ENCODE peak calls at places on chromosomes 4 and X, in four cellular contexts. T is K562, B is SK-N-SH, Y is GM12891. K is an unnamed sample.
A peak's percentile ranks its signal among the peaks of the same experiment; 100 is the strongest.

GRCh38 chr4:26321326-26322276 is 787 bp downstream of the RBPJ start:
- DNase-seq in B (peak; percentile 38), T (no peak), Y (no peak), K (no peak)

GRCh38 chr4:72471816-72472215 is 97.2 kb downstream of the ADAMTS3 start:
- DNase-seq in T (no peak), Y (no peak), B (no peak), K (no peak)

GRCh38 chr4:168527560-168527959 is 30.7 kb downstream of the PALLD start:
- DNase-seq in Y (no peak), B (no peak), T (no peak), K (no peak)

GRCh38 chr4:56979674-56980073 is 978 bp downstream of the POLR2B start:
- DNase-seq in Y (no peak), T (no peak), B (no peak), K (no peak)

GRCh38 chr4:89344571-89344970 is 37.0 kb upstream of the GPRIN3 start:
- DNase-seq in T (no peak), B (no peak), Y (no peak), K (no peak)

GRCh38 chr4:76897522-76898384 is at the start of gene SOWAHB:
- DNase-seq in T (no peak), Y (peak; percentile 48), B (peak; percentile 58), K (peak; percentile 44)

GRCh38 chrX:152632445-152633097 is 5.1 kb upstream of the GABRQ start:
- DNase-seq in B (peak; percentile 49), T (peak; percentile 44), Y (no peak), K (no peak)

GRCh38 chr4:1246111-1246881 is 2.6 kb downstream of the CTBP1 start:
- DNase-seq in Y (peak; percentile 34), T (no peak), B (peak; percentile 23), K (peak; percentile 39)

GRCh38 chrX:115460565-115460888 is 100.4 kb upstream of the PLS3 start:
- DNase-seq in T (no peak), B (no peak), Y (no peak), K (no peak)

GRCh38 chrX:69556094-69557011 is 52.2 kb downstream of the NALF2 start:
- DNase-seq in B (no peak), Y (no peak), T (peak; percentile 9), K (no peak)

GRCh38 chrX:17285983-17286382 is 89.0 kb upstream of the NHS start:
- DNase-seq in T (no peak), B (no peak), Y (no peak), K (no peak)

GRCh38 chr4:108166038-108166437 is 2.7 kb downstream of the LEF1 start:
- DNase-seq in T (no peak), B (no peak), Y (no peak), K (no peak)

GRCh38 chr4:60926624-60927023 is 273.5 kb upstream of the ADGRL3 start:
- DNase-seq in Y (no peak), B (no peak), T (no peak), K (no peak)

GRCh38 chr4:84944952-84945351 is 21.5 kb downstream of the WDFY3 start:
- DNase-seq in Y (no peak), T (no peak), B (no peak), K (no peak)

GRCh38 chr4:2075987-2076907 is 17.1 kb downstream of the NAT8L start:
- DNase-seq in B (no peak), T (no peak), Y (no peak), K (no peak)

GRCh38 chrX:40282901-40283674 is 185.3 kb upstream of the BCOR start:
- DNase-seq in B (no peak), T (no peak), Y (no peak), K (no peak)

GRCh38 chrX:44244008-44244407 is 99.5 kb downstream of the EFHC2 start:
- DNase-seq in B (peak; percentile 6), T (no peak), Y (no peak), K (no peak)

GRCh38 chr4:188971125-188971524 is 831.9 kb downstream of the TRIML1 start:
- DNase-seq in B (peak; percentile 9), Y (no peak), T (no peak), K (no peak)

GRCh38 chr4:5036239-5036638 is 15.0 kb upstream of the STK32B start:
- DNase-seq in Y (no peak), B (no peak), T (peak; percentile 24), K (no peak)
- TF ChIP-seq TAF1 in Y (no peak), B (no peak), T (no peak), K (no peak)

GRCh38 chr4:156374894-156375293 is 421.2 kb upstream of the CTSO start:
- DNase-seq in Y (no peak), B (no peak), T (no peak), K (no peak)

GRCh38 chr4:156378053-156378665 is 424.5 kb upstream of the CTSO start:
- DNase-seq in T (no peak), Y (peak; percentile 22), B (peak; percentile 23), K (no peak)

GRCh38 chr4:156377036-156377700 is 423.5 kb upstream of the CTSO start:
- DNase-seq in B (no peak), Y (no peak), T (no peak), K (no peak)

DNA sequence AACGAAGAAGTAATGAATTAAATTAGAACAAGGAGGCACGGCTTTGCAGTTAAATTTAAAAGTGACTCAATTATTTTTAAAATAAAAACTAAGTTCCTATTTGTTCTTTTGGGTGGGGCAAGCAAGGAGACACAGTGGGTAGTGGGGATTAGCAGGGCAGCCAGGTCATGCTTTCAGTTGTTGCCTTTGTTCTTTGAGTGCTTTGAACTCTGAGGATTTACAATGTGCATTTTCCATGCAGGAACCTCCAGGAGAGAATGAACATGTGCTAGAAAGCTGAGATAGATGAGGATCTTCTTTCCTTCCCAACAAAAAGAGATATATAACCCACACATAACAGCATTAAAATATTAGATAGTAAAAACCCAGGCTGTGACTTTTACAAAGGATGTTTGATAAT is 420.4 kb upstream of the CTSO start:
- DNase-seq in Y (no peak), B (no peak), T (no peak), K (no peak)
- TF ChIP-seq TAF1 in Y (no peak), B (no peak), T (no peak), K (no peak)

DNA sequence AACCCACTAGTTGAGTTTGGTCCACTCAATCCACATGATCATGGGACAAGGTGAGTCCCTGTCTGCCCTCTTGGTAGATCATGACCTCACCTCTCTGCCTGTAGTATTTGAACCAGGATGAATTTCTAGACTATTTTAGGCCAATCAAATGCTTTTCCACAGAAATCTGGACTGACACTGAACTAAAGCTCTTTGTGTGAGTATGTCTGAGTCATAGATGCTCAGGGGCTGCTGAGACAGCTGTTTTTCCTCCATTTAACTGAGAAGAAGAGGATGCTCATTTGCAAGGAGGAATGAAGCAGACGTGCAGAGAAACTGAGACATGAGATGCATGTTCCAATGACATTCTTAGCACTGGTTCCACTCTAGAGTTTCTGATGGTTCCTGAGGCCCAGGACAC is 77.3 kb upstream of the TMEM47 start:
- DNase-seq in T (no peak), Y (no peak), B (no peak), K (no peak)
- TF ChIP-seq TAF1 in T (no peak), Y (no peak), B (no peak), K (no peak)

DNA sequence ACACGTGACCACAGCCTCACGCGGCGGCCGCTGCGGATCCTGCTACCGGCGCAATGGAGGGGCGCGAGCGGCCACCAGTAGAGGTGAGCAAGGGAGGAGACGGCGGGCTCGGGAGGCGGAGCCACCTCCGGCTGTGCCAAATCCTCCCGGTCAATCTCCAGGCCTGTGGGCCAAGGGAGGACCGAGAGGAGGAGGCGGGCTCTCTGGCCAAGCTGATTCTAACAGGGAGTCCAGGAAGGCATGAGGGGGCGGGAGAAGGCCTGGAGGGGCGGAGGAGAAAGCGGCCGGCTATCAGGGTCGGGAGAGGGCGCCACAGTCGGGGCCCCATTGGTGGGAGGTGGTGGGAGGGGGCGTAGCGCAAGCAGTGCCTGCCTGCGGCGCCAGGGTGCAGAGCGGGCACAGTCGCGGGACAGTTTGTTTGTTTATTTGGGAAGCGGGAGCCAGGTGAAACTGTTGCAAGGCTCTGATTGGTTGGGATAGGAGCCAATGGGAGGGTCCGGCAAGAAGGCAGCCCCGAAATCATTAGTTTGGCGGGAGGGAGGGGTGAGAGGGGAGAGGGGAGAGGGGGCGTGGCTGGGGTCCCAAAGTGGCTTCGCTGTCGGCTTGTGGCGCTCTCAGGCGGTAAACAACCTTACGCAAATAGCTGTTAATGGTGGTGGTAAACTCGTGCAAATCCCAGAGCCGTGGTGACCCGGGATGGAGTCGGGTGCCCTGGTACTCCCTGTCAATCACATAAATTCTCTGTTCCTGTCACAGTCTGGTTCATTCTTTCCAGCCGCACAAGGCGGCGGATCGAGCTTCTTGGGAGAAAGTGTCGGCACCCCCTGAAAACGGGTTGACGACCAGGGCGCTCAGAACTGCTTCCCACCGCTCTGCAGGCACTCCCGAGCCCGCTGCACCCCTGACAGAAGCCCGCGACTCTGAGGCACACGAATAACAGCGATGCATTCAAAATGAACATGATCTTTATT is at the start of gene IRS4:
- DNase-seq in Y (no peak), T (no peak), B (peak; percentile 46), K (no peak)
- TF ChIP-seq TAF1 in Y (no peak), T (no peak), B (no peak), K (no peak)

GRCh38 chr4:113574636-113575103 is 186.9 kb downstream of the CAMK2D start:
- DNase-seq in T (no peak), Y (no peak), B (no peak), K (no peak)
- TF ChIP-seq TAF1 in T (no peak), Y (no peak), B (no peak), K (no peak)

GRCh38 chr4:47531241-47531953 is 46.3 kb downstream of the ATP10D start:
- DNase-seq in B (no peak), T (no peak), Y (no peak), K (peak; percentile 6)
- TF ChIP-seq TAF1 in B (no peak), T (no peak), Y (no peak), K (no peak)

DNA sequence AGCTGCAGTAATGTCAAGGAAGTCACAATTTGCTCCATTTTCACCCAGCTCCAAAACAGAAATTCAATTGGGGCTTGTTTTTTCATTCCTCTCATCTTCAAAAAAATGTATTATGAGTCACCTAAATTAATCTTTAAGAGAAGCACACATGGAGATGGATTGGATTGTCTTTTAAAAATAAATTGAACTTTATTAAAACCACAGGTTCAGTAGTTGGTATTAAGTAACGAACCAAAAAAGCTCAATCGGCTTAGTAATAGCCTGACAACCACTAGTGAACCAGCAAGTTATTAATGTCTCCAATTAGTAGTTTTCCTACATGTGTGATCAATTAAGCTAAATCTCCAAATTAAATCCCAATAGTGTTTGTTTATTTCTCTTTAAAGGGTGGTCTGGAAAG is 283.5 kb upstream of the GIMD1 start:
- DNase-seq in B (no peak), T (no peak), Y (no peak), K (no peak)
- TF ChIP-seq TAF1 in B (no peak), T (no peak), Y (no peak), K (no peak)